ENCODE peak calls at places on chromosomes 4 and X, in five cellular contexts. V is H9; B is heart right ventricle; C is cardiac muscle cell; H is CD4-positive, CD25-positive, alpha-beta regulatory T cell. P is an unnamed sample. For H3K4me1, the result is how much of the 10 kb centered on the place peaks cover.

GRCh38 chr4:185096032-185096653 is 46.9 kb upstream of the SLC25A4 start:
- DNase-seq in V (no peak), B (no peak), C (peak), H (peak), P (no peak)

GRCh38 chr4:58590714-58591113 is 1480.5 kb upstream of the IGFBP7 start:
- DNase-seq in V (no peak), B (no peak), C (no peak), H (no peak), P (no peak)

GRCh38 chrX:94775640-94776039 is 1101.6 kb downstream of the FAM133A start:
- DNase-seq in V (no peak), B (no peak), C (no peak), H (no peak), P (no peak)

GRCh38 chrX:15384304-15384703 is at the start of gene VEGFD:
- DNase-seq in V (no peak), B (no peak), C (peak), H (no peak), P (no peak)

GRCh38 chr4:105976913-105977312 is 81.6 kb downstream of the NPNT start:
- DNase-seq in V (no peak), B (no peak), C (no peak), H (no peak), P (no peak)

GRCh38 chr4:1378559-1379231 is 27.5 kb downstream of the NKX1-1 start:
- DNase-seq in V (no peak), B (peak), C (no peak), H (no peak), P (peak)

GRCh38 chrX:39445336-39445735 is 644.1 kb downstream of the MID1IP1 start:
- DNase-seq in V (peak), B (no peak), C (peak), H (peak), P (peak)

GRCh38 chr4:6410078-6410477 is 62.3 kb downstream of the PPP2R2C start:
- DNase-seq in V (no peak), B (no peak), C (no peak), H (no peak), P (no peak)

GRCh38 chrX:153991013-153991580 is 18.5 kb downstream of the TMEM187 start:
- DNase-seq in V (no peak), B (no peak), C (no peak), H (no peak), P (no peak)

GRCh38 chrX:10615931-10616780 is 4.2 kb downstream of the MID1 start:
- DNase-seq in V (peak), B (peak), C (peak), H (no peak), P (peak)

GRCh38 chrX:10618911-10619310 is 1.5 kb downstream of the MID1 start:
- DNase-seq in V (no peak), B (no peak), C (peak), H (no peak), P (no peak)

GRCh38 chrX:10617964-10618342 is 2.4 kb downstream of the MID1 start:
- DNase-seq in V (no peak), B (no peak), C (no peak), H (no peak), P (no peak)

GRCh38 chrX:10619311-10620015 is 922 bp downstream of the MID1 start:
- DNase-seq in V (no peak), B (no peak), C (peak), H (no peak), P (no peak)

GRCh38 chrX:10617186-10617963 is 3.0 kb downstream of the MID1 start:
- DNase-seq in V (no peak), B (no peak), C (no peak), H (no peak), P (no peak)
- H3K4me1 ChIP-seq in V (under half), B (under half), C (under half), H (under half), P (under half)

GRCh38 chr4:153532227-153532626 is 66.1 kb downstream of the TMEM131L start:
- DNase-seq in V (no peak), B (no peak), C (no peak), H (no peak), P (no peak)

GRCh38 chr4:153533387-153533786 is 67.2 kb downstream of the TMEM131L start:
- DNase-seq in V (no peak), B (no peak), C (no peak), H (no peak), P (no peak)

GRCh38 chr4:153530996-153531375 is 64.8 kb downstream of the TMEM131L start:
- DNase-seq in V (no peak), B (no peak), C (no peak), H (no peak), P (no peak)

GRCh38 chr4:153530284-153530995 is 64.3 kb downstream of the TMEM131L start:
- DNase-seq in V (no peak), B (no peak), C (no peak), H (no peak), P (no peak)

DNA sequence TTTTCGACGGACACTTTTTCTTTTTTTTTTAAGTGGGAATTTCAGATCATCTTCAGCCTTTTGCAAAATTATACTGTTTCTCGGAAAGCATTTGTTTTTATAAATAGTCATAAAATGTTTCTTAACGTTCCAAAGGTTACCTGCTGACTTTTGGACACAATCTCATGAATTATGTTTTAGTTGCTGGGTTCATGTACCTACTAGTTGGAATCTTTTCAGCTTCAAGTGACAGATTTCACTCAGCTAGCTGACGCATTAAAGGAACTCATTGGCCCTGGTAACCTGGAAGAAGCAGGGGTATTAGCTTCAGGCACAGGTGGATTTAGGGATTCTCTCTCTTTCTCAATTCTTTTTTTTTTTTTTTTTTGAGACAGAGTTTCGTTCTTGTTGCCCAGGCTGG is 66.5 kb downstream of the TMEM131L start:
- DNase-seq in V (no peak), B (no peak), C (no peak), H (no peak), P (no peak)
- H3K4me1 ChIP-seq in V (under half), B (half or more), C (under half), H (half or more), P (under half)

DNA sequence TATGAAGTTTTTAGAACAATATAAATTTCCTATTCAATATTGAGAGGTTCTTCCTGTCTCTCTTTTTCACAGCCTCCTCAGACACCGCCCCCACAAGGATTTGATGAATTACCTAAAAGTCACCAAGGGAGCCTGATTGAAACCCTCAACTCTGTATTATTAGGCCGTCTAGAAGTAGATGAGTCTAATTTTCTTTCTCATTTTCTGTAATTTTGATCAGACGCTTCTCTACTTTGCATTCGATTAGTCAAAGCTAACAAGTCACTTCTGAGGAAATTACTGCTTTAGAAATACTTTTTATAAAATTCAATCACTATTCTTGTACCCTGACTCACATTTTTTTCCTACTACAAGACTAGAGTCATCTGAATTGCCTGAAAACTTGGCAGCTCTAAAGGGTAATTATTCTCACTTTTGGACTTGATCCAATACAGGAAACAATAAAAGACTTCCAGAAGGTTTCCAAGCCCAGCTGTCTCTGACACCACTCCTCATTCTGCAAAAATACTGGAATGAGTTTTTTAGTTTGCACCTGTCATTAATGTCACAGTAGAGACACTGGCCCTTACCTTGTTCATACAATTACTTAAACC is 111.2 kb downstream of the ELOVL6 start:
- DNase-seq in V (no peak), B (no peak), C (no peak), H (no peak), P (no peak)
- H3K4me1 ChIP-seq in V (under half), B (under half), C (under half), H (under half), P (under half)

GRCh38 chr4:152663203-152664066 is 16.4 kb downstream of the TMEM154 start:
- DNase-seq in V (no peak), B (no peak), C (no peak), H (no peak), P (peak)
- H3K4me1 ChIP-seq in V (under half), B (under half), C (under half), H (under half), P (under half)

DNA sequence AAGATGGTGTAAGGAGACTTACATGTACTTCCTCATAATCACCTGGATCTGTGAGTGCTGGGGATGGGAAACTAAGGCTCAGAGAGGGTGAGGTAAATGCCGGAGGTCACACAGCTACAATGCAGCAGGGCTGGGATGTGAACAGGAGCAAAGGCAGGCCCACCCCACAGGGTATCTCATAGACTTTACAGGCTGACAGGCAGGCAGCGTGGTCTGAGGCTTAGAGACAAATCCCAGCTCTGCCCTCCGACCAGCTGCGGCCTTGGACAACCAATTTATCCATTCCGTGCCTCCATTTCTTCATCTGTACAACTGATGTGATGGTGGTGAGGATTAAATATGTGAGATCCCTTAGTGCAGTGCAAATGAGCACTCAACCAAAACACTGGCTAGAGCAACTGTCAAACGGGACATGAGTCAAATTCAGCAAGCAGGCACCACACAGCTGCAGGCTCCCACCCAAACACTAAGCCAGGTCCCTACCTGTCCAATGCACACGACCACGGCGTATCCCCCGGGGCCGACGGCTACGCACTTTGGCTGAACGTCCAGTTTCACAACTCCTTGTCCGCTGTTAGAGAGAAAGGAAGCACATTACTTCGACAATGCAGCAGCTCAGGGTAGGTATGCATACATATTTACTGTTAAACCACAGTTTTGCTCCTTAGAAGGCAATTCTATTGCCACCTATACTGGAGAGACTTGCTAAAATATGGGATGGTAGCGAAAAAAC is 35.6 kb downstream of the WDR1 start:
- DNase-seq in V (no peak), B (no peak), C (no peak), H (no peak), P (no peak)
- H3K4me1 ChIP-seq in V (under half), B (half or more), C (under half), H (under half), P (under half)

DNA sequence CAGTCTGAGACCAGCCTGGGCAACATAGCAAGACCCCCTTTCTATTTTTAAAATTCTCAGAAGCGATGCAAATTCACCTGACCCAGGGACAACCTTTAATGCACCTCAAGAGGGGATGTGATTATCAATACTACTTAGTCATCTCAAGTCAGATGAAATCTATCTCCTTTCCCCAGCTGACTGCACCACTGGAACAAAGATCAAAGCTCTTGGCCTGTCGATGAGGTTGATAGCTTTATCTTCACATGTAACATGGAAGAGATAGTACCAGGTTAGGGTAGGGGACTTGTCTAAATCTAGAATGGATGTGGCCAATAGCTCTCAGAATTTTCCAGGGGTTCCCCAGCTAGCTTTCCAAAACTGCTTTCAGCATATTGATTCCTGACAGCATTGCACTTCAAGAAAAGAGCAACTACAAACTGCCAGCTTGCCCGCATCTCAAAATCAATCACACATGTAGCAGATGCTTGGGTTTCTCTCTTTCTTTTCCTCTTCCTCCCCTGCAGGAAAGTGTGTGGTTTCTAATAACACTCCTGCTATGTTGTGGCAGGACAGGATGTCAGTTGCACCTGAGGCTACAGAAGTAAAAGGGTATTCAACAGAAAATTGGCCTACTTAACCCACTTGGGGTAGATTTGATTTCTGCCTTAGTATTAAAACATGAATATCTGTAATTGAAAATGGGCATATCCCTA is 12.2 kb upstream of the TMEM164 start:
- DNase-seq in V (no peak), B (no peak), C (no peak), H (no peak), P (no peak)
- H3K4me1 ChIP-seq in V (under half), B (under half), C (under half), H (under half), P (under half)

P was measured in endodermal cell.